ENCODE peak calls at places on chromosome 10, in four cellular contexts. R, K, G and Y are unnamed samples.

GRCh38 chr10:133157662-133158436 is 2.2 kb upstream of the KNDC1 start:
- DNase-seq in K (no peak), R (no peak), G (no peak), Y (no peak)

GRCh38 chr10:93816123-93816747 is 58.5 kb downstream of the LGI1 start:
- DNase-seq in K (no peak), G (peak), R (peak), Y (peak)

GRCh38 chr10:16967000-16967865 is 150.0 kb upstream of the RSU1 start:
- DNase-seq in G (no peak), R (no peak), K (no peak), Y (no peak)

GRCh38 chr10:15856328-15857000 is 3.8 kb downstream of the MINDY3 start:
- DNase-seq in K (no peak), G (no peak), R (peak), Y (no peak)

GRCh38 chr10:63866075-63866746 is 345.0 kb downstream of the REEP3 start:
- DNase-seq in G (peak), R (peak), K (peak), Y (peak)

GRCh38 chr10:42997849-42998165 is 79.1 kb upstream of the RET start:
- DNase-seq in R (no peak), K (no peak), G (no peak), Y (no peak)

GRCh38 chr10:14483417-14483816 is 152.7 kb upstream of the FRMD4A start:
- DNase-seq in K (no peak), G (no peak), R (no peak), Y (no peak)

GRCh38 chr10:29130190-29130673 is 158.6 kb upstream of the LYZL1 start:
- DNase-seq in K (no peak), R (peak), G (peak), Y (peak)

GRCh38 chr10:70459771-70460490 is 18.4 kb upstream of the NODAL start:
- DNase-seq in R (no peak), K (no peak), G (no peak), Y (peak)

GRCh38 chr10:124566222-124566888 is 104.7 kb downstream of the LHPP start:
- DNase-seq in G (no peak), K (no peak), R (no peak), Y (no peak)

GRCh38 chr10:3225589-3225988 is 53.0 kb upstream of the PITRM1 start:
- DNase-seq in G (no peak), K (no peak), R (no peak), Y (no peak)

GRCh38 chr10:56317603-56318002 is 43.5 kb downstream of the ZWINT start:
- DNase-seq in G (no peak), K (no peak), R (no peak), Y (no peak)

GRCh38 chr10:80509403-80510161 is 28.1 kb upstream of the SH2D4B start:
- DNase-seq in K (no peak), G (no peak), R (no peak), Y (no peak)

GRCh38 chr10:71835671-71836593 is 15.1 kb downstream of the PSAP start:
- DNase-seq in R (no peak), K (peak), G (peak), Y (no peak)

GRCh38 chr10:24871501-24871900 is 80.9 kb downstream of the PRTFDC1 start:
- DNase-seq in R (no peak), G (no peak), K (no peak), Y (no peak)

GRCh38 chr10:13993634-13994033 is 337.1 kb downstream of the FRMD4A start:
- DNase-seq in R (no peak), K (no peak), G (no peak), Y (no peak)

GRCh38 chr10:130560079-130560478 is 423.9 kb downstream of the GLRX3 start:
- DNase-seq in K (no peak), G (no peak), R (no peak), Y (no peak)

GRCh38 chr10:44300666-44301649 is 83.9 kb downstream of the CXCL12 start:
- DNase-seq in K (peak), R (no peak), G (no peak), Y (no peak)

GRCh38 chr10:47246409-47247189 is 53.4 kb upstream of the GDF10 start:
- DNase-seq in G (no peak), K (no peak), R (no peak), Y (no peak)

GRCh38 chr10:82953909-82954308 is 1078.9 kb downstream of the NRG3 start:
- DNase-seq in R (no peak), G (no peak), K (no peak), Y (peak)

GRCh38 chr10:92747600-92747999 is 57.8 kb downstream of the HHEX start:
- DNase-seq in K (no peak), R (no peak), G (peak), Y (no peak)

GRCh38 chr10:126927799-126928198 is 22.6 kb downstream of the DOCK1 start:
- DNase-seq in G (no peak), K (no peak), R (no peak), Y (no peak)

GRCh38 chr10:132142396-132143161 is 44.2 kb upstream of the DPYSL4 start:
- DNase-seq in K (no peak), R (peak), G (no peak), Y (peak)

GRCh38 chr10:22022257-22023051 is 18.9 kb upstream of the DNAJC1 start:
- DNase-seq in K (no peak), R (peak), G (no peak), Y (no peak)

GRCh38 chr10:89591796-89592271 is 53.2 kb downstream of the PANK1 start:
- DNase-seq in G (no peak), R (no peak), K (no peak), Y (no peak)

GRCh38 chr10:31318382-31318853 is 598 bp upstream of the ZEB1 start:
- DNase-seq in K (peak), R (peak), G (peak), Y (peak)

GRCh38 chr10:70853031-70853430 is 35.3 kb downstream of the PCBD1 start:
- DNase-seq in G (no peak), K (no peak), R (no peak), Y (no peak)

GRCh38 chr10:124647421-124648130 is 96.6 kb downstream of the FAM53B start:
- DNase-seq in R (peak), G (peak), K (peak), Y (no peak)

GRCh38 chr10:54607983-54608382 is 193.0 kb downstream of the PCDH15 start:
- DNase-seq in G (no peak), K (no peak), R (no peak), Y (peak)

GRCh38 chr10:15719062-15719898 is 442 bp downstream of the ITGA8 start:
- DNase-seq in G (no peak), R (no peak), K (no peak), Y (peak)

GRCh38 chr10:48501806-48502771 is 102.8 kb downstream of the ARHGAP22 start:
- DNase-seq in K (peak), G (no peak), R (no peak), Y (no peak)

GRCh38 chr10:110505130-110505815 is 7.6 kb downstream of the DUSP5 start:
- DNase-seq in K (no peak), R (no peak), G (no peak), Y (no peak)

GRCh38 chr10:5563991-5564536 is 39.3 kb downstream of the CALML3 start:
- DNase-seq in R (peak), K (no peak), G (no peak), Y (no peak)

GRCh38 chr10:15585303-15585715 is 134.4 kb downstream of the ITGA8 start:
- DNase-seq in G (peak), R (peak), K (no peak), Y (peak)

GRCh38 chr10:43258032-43258921 is 8.6 kb downstream of the RASGEF1A start:
- DNase-seq in K (no peak), G (no peak), R (no peak), Y (no peak)

GRCh38 chr10:113718974-113719822 is 32.3 kb upstream of the PLEKHS1 start:
- DNase-seq in R (peak), G (no peak), K (no peak), Y (no peak)

GRCh38 chr10:89314676-89315075 is 12.8 kb downstream of the IFIT2 start:
- DNase-seq in K (no peak), G (no peak), R (no peak), Y (no peak)

GRCh38 chr10:103278424-103278823 is 1.5 kb downstream of the INA start:
- DNase-seq in R (no peak), G (no peak), K (no peak), Y (no peak)

GRCh38 chr10:103278862-103279298 is 1.9 kb downstream of the INA start:
- DNase-seq in K (no peak), G (no peak), R (peak), Y (peak)

GRCh38 chr10:103276941-103277712 is at the start of gene INA:
- DNase-seq in R (no peak), K (no peak), G (no peak), Y (peak)

GRCh38 chr10:103276251-103276936 is 544 bp upstream of the INA start:
- DNase-seq in R (no peak), K (no peak), G (no peak), Y (peak)

DNA sequence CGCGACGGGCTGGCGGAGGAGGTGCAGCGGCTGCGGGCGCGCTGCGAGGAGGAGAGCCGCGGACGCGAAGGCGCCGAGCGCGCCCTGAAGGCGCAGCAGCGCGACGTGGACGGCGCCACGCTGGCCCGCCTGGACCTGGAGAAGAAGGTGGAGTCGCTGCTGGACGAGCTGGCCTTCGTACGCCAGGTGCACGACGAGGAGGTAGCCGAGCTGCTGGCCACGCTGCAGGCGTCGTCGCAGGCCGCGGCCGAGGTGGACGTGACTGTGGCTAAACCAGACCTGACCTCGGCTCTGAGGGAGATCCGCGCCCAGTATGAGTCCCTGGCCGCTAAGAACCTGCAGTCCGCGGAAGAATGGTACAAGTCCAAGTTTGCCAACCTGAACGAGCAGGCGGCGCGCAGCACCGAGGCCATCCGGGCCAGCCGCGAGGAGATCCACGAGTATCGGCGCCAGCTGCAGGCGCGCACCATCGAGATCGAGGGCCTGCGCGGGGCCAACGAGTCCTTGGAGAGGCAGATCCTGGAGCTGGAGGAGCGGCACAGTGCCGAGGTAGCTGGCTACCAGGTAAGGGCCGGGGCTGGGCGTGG is 868 bp downstream of the INA start:
- DNase-seq in K (no peak), G (no peak), R (no peak), Y (peak)
- TF ChIP-seq EZH2 in K (no peak), G (no peak), R (no peak), Y (no peak)

GRCh38 chr10:79361721-79362397 is 14.6 kb downstream of the PPIF start:
- DNase-seq in G (no peak), R (no peak), K (no peak), Y (no peak)

GRCh38 chr10:79372871-79373270 is 25.6 kb downstream of the PPIF start:
- DNase-seq in K (no peak), R (no peak), G (no peak), Y (no peak)

GRCh38 chr10:79367421-79368189 is 20.3 kb downstream of the PPIF start:
- DNase-seq in K (no peak), R (no peak), G (no peak), Y (no peak)
- TF ChIP-seq JUNB in K (no peak), R (no peak), G (no peak), Y (no peak)

DNA sequence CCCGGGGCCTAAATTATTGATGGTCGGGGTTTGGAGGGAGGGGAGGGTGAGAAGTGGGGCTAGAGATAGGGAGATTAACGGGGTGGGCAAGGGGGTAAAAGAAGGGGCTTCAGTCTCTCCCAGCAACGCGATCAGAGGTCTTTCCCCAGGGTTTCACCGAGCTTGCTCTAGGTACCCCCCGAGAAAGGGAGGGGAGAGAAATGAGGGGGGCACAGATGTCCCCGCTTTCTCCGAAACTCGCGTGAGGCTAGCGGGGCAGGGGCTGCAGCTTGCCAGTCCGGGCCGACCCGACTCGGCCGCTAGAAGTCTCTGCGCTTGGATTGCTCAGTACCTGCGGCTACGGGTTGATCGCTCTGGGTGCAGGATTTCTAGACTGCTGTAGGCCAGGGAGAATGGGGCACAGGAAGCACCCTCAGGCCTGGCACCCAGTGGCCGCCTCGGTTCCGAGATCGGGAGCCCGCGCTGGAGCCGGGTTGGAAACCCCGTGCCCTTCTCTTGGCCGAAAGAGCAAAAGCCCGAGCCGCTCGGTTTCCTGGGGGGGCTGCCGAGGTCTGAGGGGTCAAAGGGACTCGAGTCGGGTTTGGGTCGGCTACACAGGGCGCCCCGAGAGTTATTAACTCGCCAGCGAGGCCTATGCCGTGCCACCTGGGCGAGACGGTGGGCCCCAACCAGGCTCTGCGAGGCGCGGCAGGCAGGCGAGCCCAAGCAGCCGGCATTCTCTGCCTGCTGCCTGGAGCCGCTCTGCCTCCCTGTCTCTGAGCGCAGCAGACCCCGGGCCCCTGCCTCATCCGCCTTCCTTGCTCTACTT is 3.1 kb downstream of the PAX2 start:
- DNase-seq in K (no peak), G (no peak), R (no peak), Y (peak)
- TF ChIP-seq EZH2 in K (no peak), G (no peak), R (no peak), Y (peak)

GRCh38 chr10:49646256-49646870 is 32.5 kb downstream of the CHAT start:
- DNase-seq in K (no peak), G (no peak), R (no peak), Y (no peak)
- TF ChIP-seq JUNB in K (no peak), G (no peak), R (no peak), Y (no peak)

GRCh38 chr10:84196083-84196482 is 1.7 kb downstream of the CDHR1 start:
- DNase-seq in R (no peak), K (no peak), G (peak), Y (no peak)

GRCh38 chr10:84194424-84195043 is at the start of gene CDHR1:
- DNase-seq in R (peak), G (no peak), K (no peak), Y (peak)

GRCh38 chr10:84193846-84194423 is 402 bp upstream of the CDHR1 start:
- DNase-seq in K (no peak), R (no peak), G (no peak), Y (no peak)

GRCh38 chr10:84196941-84197340 is 2.6 kb downstream of the CDHR1 start:
- DNase-seq in G (no peak), K (no peak), R (no peak), Y (no peak)

DNA sequence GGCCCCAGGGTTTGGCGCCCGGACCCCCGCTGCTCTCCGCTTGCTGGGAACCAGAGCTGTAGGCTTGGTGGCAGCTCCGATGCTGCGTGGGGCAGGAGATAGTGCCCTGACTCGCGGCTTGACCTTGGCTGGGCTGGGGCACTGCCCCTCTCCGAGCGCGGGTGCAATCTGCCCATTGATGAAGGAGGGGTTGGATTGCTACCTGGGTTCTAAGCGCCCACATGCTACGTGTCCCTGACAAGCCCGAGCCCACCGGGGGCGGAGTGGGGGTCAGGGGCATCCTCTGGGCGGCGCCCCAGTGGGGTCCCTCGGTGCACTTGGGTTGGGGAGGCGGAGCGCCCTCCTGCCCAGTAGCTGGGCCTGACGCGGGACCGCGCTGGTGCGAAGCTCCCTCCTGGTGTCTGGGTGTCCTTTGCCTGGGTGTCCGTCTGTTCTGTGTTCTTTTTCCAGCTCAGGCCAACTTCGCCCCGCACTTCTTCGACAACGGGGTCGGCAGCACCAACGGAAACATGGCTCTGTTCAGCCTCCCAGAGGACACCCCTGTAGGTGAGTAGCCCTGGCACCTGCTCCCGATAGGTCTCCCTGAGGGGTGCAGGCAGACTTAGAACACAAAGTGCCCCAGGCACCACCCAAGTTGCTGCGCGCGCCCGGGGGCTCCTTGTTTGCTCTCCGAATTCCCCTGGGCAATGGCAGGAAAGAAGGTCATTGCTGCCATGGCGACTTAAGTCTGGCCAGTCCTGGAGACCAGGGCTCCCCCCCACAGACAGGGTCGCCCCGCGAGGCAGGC is 900 bp downstream of the CDHR1 start:
- DNase-seq in R (no peak), G (no peak), K (no peak), Y (no peak)
- TF ChIP-seq EZH2 in R (no peak), G (no peak), K (no peak), Y (no peak)